ENCODE peak calls at places on chromosomes 2 and 18, in six cellular contexts. One of them, this sample, is unnamed.

GRCh38 chr18:49168970-49169619 is 218.3 kb upstream of the SMAD7 start:
- DNase-seq in GM12865: peak
- DNase-seq in Caco-2: no peak
- DNase-seq in breast epithelium: no peak
- DNase-seq in cardiac fibroblast: no peak
- DNase-seq in psoas muscle: no peak
- DNase-seq in this sample: no peak

GRCh38 chr18:42298744-42299685 is 344.0 kb downstream of the PIK3C3 start:
- DNase-seq in breast epithelium: peak
- DNase-seq in psoas muscle: peak
- DNase-seq in cardiac fibroblast: peak
- DNase-seq in Caco-2: peak
- DNase-seq in GM12865: peak
- DNase-seq in this sample: peak

GRCh38 chr2:174788291-174788929 is 24.1 kb upstream of the CHRNA1 start:
- DNase-seq in GM12865: no peak
- DNase-seq in cardiac fibroblast: no peak
- DNase-seq in Caco-2: no peak
- DNase-seq in breast epithelium: no peak
- DNase-seq in psoas muscle: no peak
- DNase-seq in this sample: no peak

GRCh38 chr2:73314441-73314840 is 21.1 kb upstream of the EGR4 start:
- DNase-seq in breast epithelium: no peak
- DNase-seq in Caco-2: no peak
- DNase-seq in GM12865: no peak
- DNase-seq in cardiac fibroblast: no peak
- DNase-seq in psoas muscle: no peak
- DNase-seq in this sample: no peak

GRCh38 chr18:74949611-74950010 is 259.3 kb downstream of the PTGR3 start:
- DNase-seq in GM12865: peak
- DNase-seq in Caco-2: no peak
- DNase-seq in psoas muscle: no peak
- DNase-seq in cardiac fibroblast: no peak
- DNase-seq in breast epithelium: no peak
- DNase-seq in this sample: no peak

GRCh38 chr18:50192903-50193795 is 1.8 kb downstream of the MYO5B start:
- DNase-seq in Caco-2: no peak
- DNase-seq in breast epithelium: no peak
- DNase-seq in GM12865: no peak
- DNase-seq in cardiac fibroblast: no peak
- DNase-seq in psoas muscle: no peak
- DNase-seq in this sample: no peak

GRCh38 chr2:23925702-23926288 is 1.1 kb downstream of the ATAD2B start:
- DNase-seq in breast epithelium: peak
- DNase-seq in cardiac fibroblast: peak
- DNase-seq in Caco-2: no peak
- DNase-seq in GM12865: peak
- DNase-seq in psoas muscle: peak
- DNase-seq in this sample: peak

GRCh38 chr2:201697899-201698298 is 545 bp downstream of the MPP4 start:
- DNase-seq in Caco-2: no peak
- DNase-seq in breast epithelium: no peak
- DNase-seq in cardiac fibroblast: peak
- DNase-seq in GM12865: no peak
- DNase-seq in psoas muscle: no peak
- DNase-seq in this sample: peak

GRCh38 chr2:80078290-80079036 is 226.1 kb downstream of the LRRTM1 start:
- DNase-seq in breast epithelium: no peak
- DNase-seq in cardiac fibroblast: no peak
- DNase-seq in psoas muscle: no peak
- DNase-seq in GM12865: no peak
- DNase-seq in Caco-2: no peak
- DNase-seq in this sample: no peak

GRCh38 chr2:4585057-4585635 is 881.8 kb downstream of the DCDC2C start:
- DNase-seq in psoas muscle: no peak
- DNase-seq in Caco-2: no peak
- DNase-seq in breast epithelium: no peak
- DNase-seq in GM12865: no peak
- DNase-seq in cardiac fibroblast: no peak
- DNase-seq in this sample: no peak

GRCh38 chr2:204407209-204408070 is 137.8 kb upstream of the PARD3B start:
- DNase-seq in GM12865: no peak
- DNase-seq in cardiac fibroblast: peak
- DNase-seq in Caco-2: peak
- DNase-seq in psoas muscle: no peak
- DNase-seq in breast epithelium: no peak
- DNase-seq in this sample: no peak

GRCh38 chr18:60892855-60893254 is 440.4 kb upstream of the CDH20 start:
- DNase-seq in Caco-2: no peak
- DNase-seq in cardiac fibroblast: peak
- DNase-seq in psoas muscle: no peak
- DNase-seq in GM12865: no peak
- DNase-seq in breast epithelium: no peak
- DNase-seq in this sample: peak

DNA sequence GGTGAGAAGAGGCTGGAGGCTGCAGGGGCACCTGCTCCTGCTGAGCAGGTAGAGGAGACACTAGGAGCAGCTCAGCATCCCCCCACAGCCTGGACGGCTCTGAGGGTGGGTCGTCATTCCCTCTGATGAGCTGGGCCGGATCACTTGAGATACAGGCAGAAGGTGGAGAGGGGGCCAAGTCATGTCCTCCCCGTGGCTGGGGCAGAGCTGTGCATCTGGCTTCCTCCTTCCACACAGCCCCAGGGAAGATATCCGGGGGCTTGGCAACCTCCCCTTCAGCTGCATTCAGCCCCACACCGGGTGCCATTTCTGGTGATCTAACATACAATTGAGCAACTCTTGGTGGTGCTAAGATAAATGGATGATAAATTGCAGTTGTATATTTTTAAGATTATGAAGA is 236.9 kb downstream of the LDLRAD4 start:
- DNase-seq in GM12865: no peak
- DNase-seq in psoas muscle: no peak
- DNase-seq in Caco-2: no peak
- DNase-seq in cardiac fibroblast: no peak
- DNase-seq in breast epithelium: no peak
- DNase-seq in this sample: no peak
- H3K4me3 ChIP-seq in GM12865: no peak
- H3K4me3 ChIP-seq in psoas muscle: no peak
- H3K4me3 ChIP-seq in Caco-2: no peak
- H3K4me3 ChIP-seq in cardiac fibroblast: no peak
- H3K4me3 ChIP-seq in breast epithelium: no peak
- H3K4me3 ChIP-seq in this sample: no peak

DNA sequence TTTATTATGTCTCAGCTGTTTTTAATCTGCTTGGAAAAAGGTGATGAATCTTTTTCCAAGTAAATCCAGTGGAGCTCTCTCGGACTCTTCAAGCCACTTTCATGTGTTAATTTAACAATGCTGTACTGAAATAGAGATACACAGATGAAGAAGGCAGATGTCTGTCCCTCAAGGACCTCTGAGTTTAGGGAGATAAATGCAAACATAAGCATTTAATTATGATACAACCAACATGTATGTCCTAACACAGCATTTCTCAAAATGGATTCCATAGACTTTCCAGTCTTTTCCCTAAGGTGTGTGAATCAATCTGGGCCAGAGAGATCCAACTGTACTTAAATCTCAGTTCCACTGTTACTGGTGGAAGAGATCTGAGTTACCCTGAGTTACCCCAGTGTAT is 262.4 kb downstream of the RND3 start:
- DNase-seq in cardiac fibroblast: no peak
- DNase-seq in GM12865: no peak
- DNase-seq in psoas muscle: no peak
- DNase-seq in Caco-2: no peak
- DNase-seq in breast epithelium: no peak
- DNase-seq in this sample: no peak
- TF ChIP-seq CTCF in cardiac fibroblast: no peak
- TF ChIP-seq CTCF in GM12865: no peak
- TF ChIP-seq CTCF in psoas muscle: no peak
- TF ChIP-seq CTCF in Caco-2: no peak
- TF ChIP-seq CTCF in breast epithelium: no peak
- TF ChIP-seq CTCF in this sample: no peak

GRCh38 chr2:119369845-119370244 is 3.1 kb downstream of the DBI start:
- DNase-seq in Caco-2: no peak
- DNase-seq in psoas muscle: no peak
- DNase-seq in cardiac fibroblast: no peak
- DNase-seq in GM12865: no peak
- DNase-seq in breast epithelium: no peak
- DNase-seq in this sample: no peak
- H3K4me3 ChIP-seq in Caco-2: no peak
- H3K4me3 ChIP-seq in psoas muscle: no peak
- H3K4me3 ChIP-seq in cardiac fibroblast: no peak
- H3K4me3 ChIP-seq in GM12865: no peak
- H3K4me3 ChIP-seq in breast epithelium: no peak
- H3K4me3 ChIP-seq in this sample: no peak

GRCh38 chr2:218074031-218074430 is 5.0 kb downstream of the RUFY4 start:
- DNase-seq in breast epithelium: no peak
- DNase-seq in cardiac fibroblast: peak
- DNase-seq in Caco-2: no peak
- DNase-seq in psoas muscle: no peak
- DNase-seq in GM12865: peak
- DNase-seq in this sample: no peak
- TF ChIP-seq CTCF in breast epithelium: no peak
- TF ChIP-seq CTCF in cardiac fibroblast: peak
- TF ChIP-seq CTCF in Caco-2: peak
- TF ChIP-seq CTCF in psoas muscle: peak
- TF ChIP-seq CTCF in GM12865: peak
- TF ChIP-seq CTCF in this sample: peak

GRCh38 chr2:219418155-219418569 is at the start of gene DES:
- DNase-seq in Caco-2: no peak
- DNase-seq in cardiac fibroblast: no peak
- DNase-seq in GM12865: no peak
- DNase-seq in psoas muscle: peak
- DNase-seq in breast epithelium: no peak
- DNase-seq in this sample: no peak
- H3K4me3 ChIP-seq in Caco-2: no peak
- H3K4me3 ChIP-seq in cardiac fibroblast: no peak
- H3K4me3 ChIP-seq in GM12865: no peak
- H3K4me3 ChIP-seq in psoas muscle: peak
- H3K4me3 ChIP-seq in breast epithelium: peak
- H3K4me3 ChIP-seq in this sample: no peak

GRCh38 chr2:53549497-53549896 is 218.1 kb upstream of the CHAC2 start:
- DNase-seq in breast epithelium: no peak
- DNase-seq in Caco-2: no peak
- DNase-seq in psoas muscle: no peak
- DNase-seq in cardiac fibroblast: no peak
- DNase-seq in GM12865: no peak
- DNase-seq in this sample: no peak

GRCh38 chr2:53543083-53543482 is 224.5 kb upstream of the CHAC2 start:
- DNase-seq in psoas muscle: no peak
- DNase-seq in cardiac fibroblast: no peak
- DNase-seq in GM12865: no peak
- DNase-seq in Caco-2: no peak
- DNase-seq in breast epithelium: no peak
- DNase-seq in this sample: no peak

DNA sequence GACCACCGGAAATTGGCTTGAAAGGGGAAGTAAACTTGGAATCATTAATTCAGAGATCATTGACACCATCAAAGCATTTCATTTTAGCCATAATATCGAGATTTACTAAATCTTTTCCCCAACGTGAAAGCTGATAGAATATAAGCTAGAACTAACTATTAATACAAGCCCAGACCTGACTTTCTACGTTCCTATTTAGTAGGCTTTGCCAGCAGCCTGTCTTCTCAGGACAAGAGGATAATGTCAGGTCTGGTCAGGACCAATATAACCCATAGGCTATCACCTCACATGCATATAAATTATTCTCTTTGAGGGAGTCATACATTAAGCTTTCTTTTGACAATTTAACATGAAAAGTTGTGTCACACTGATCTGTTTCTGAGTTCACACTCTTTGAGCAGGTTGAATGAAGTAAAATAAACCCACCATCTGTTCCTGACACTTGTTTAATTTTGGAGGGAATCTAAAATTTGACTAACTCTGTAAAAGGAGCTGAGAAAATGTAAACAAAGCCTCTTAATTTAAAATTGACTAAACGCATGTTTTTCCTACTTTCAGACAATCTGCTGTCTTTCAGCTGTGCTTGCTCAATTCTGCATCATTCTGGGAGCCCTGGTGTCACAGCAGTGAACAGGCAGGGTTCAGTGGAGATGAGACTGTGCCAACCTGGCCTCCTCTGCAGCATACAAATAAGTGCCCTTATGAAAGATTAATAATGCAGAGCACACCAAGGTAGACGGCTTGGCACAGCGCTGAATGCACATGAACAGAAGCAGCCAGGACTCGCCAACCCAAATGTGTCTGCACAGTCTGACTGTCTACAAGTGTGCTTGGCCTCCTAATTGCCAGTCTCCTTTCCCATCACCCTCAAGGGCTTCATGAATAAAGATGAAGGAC is 222.2 kb upstream of the CHAC2 start:
- DNase-seq in cardiac fibroblast: no peak
- DNase-seq in psoas muscle: no peak
- DNase-seq in Caco-2: no peak
- DNase-seq in GM12865: no peak
- DNase-seq in breast epithelium: no peak
- DNase-seq in this sample: no peak
- TF ChIP-seq CTCF in cardiac fibroblast: no peak
- TF ChIP-seq CTCF in psoas muscle: no peak
- TF ChIP-seq CTCF in Caco-2: no peak
- TF ChIP-seq CTCF in GM12865: no peak
- TF ChIP-seq CTCF in breast epithelium: no peak
- TF ChIP-seq CTCF in this sample: no peak

GRCh38 chr2:239308696-239309397 is 92.0 kb downstream of the HDAC4 start:
- DNase-seq in psoas muscle: peak
- DNase-seq in cardiac fibroblast: peak
- DNase-seq in GM12865: no peak
- DNase-seq in Caco-2: no peak
- DNase-seq in breast epithelium: peak
- DNase-seq in this sample: peak
- H3K4me3 ChIP-seq in psoas muscle: peak
- H3K4me3 ChIP-seq in cardiac fibroblast: peak
- H3K4me3 ChIP-seq in GM12865: no peak
- H3K4me3 ChIP-seq in Caco-2: no peak
- H3K4me3 ChIP-seq in breast epithelium: peak
- H3K4me3 ChIP-seq in this sample: peak

GRCh38 chr2:120546077-120546864 is 189.4 kb upstream of the GLI2 start:
- DNase-seq in Caco-2: peak
- DNase-seq in GM12865: no peak
- DNase-seq in psoas muscle: peak
- DNase-seq in breast epithelium: no peak
- DNase-seq in cardiac fibroblast: peak
- DNase-seq in this sample: peak
- TF ChIP-seq CTCF in Caco-2: no peak
- TF ChIP-seq CTCF in GM12865: no peak
- TF ChIP-seq CTCF in psoas muscle: no peak
- TF ChIP-seq CTCF in breast epithelium: no peak
- TF ChIP-seq CTCF in cardiac fibroblast: no peak
- TF ChIP-seq CTCF in this sample: no peak

This sample was measured in fibroblast of the aortic adventitia.